ENCODE peak calls at places on chromosomes 3 and 15, in six cellular contexts. O is right lobe of liver, X is tibial nerve, A is stomach, K is IMR-90, U is H1. W is an unnamed sample.

GRCh38 chr3:142315083-142315482 is 89.7 kb upstream of the GK5 start:
- DNase-seq in O (no peak), U (no peak), X (no peak), A (no peak), K (peak; percentile 87), W (no peak)

GRCh38 chr3:49352286-49352685 is 5.9 kb downstream of the GPX1 start:
- DNase-seq in A (no peak), U (no peak), X (no peak), K (no peak), O (no peak), W (no peak)

GRCh38 chr3:59424268-59425010 is 374.6 kb upstream of the CFAP20DC start:
- DNase-seq in X (no peak), K (peak; percentile 93), O (no peak), U (no peak), A (no peak), W (no peak)

GRCh38 chr3:72593881-72594397 is 254.3 kb downstream of the SHQ1 start:
- DNase-seq in K (peak; percentile 18), A (no peak), U (no peak), O (peak; percentile 64), X (no peak), W (no peak)

GRCh38 chr3:66099541-66100065 is 60.9 kb upstream of the MAGI1 start:
- DNase-seq in X (no peak), A (no peak), U (no peak), O (no peak), K (no peak), W (no peak)

GRCh38 chr3:120153294-120153693 is 59.0 kb upstream of the GSK3B start:
- DNase-seq in U (no peak), X (no peak), O (no peak), A (no peak), K (peak; percentile 86), W (no peak)

GRCh38 chr3:125375950-125376679 is 990 bp upstream of the ZNF148 start:
- DNase-seq in U (no peak), X (no peak), O (no peak), K (peak; percentile 62), A (no peak), W (no peak)

GRCh38 chr3:134904333-134904771 is 109.3 kb downstream of the EPHB1 start:
- DNase-seq in A (no peak), X (no peak), K (no peak), U (no peak), O (no peak), W (peak; percentile 50)

GRCh38 chr15:89340586-89340985 is 6.0 kb upstream of the POLG start:
- DNase-seq in A (no peak), U (no peak), K (no peak), O (no peak), X (no peak), W (peak; percentile 60)

GRCh38 chr15:90680371-90680935 is 36.7 kb upstream of the BLM start:
- DNase-seq in X (peak; percentile 58), A (no peak), O (no peak), U (no peak), K (peak; percentile 98), W (no peak)

GRCh38 chr3:13667330-13667729 is 118.4 kb downstream of the FBLN2 start:
- DNase-seq in U (no peak), X (no peak), A (no peak), K (no peak), O (no peak), W (no peak)

GRCh38 chr3:54960066-54960465 is 32.2 kb upstream of the LRTM1 start:
- DNase-seq in A (no peak), U (no peak), O (no peak), K (no peak), X (no peak), W (no peak)

GRCh38 chr3:54962200-54962599 is 34.3 kb upstream of the LRTM1 start:
- DNase-seq in U (no peak), X (no peak), A (no peak), K (no peak), O (no peak), W (no peak)

GRCh38 chr3:54957711-54958110 is 29.9 kb upstream of the LRTM1 start:
- DNase-seq in X (no peak), K (peak; percentile 31), O (no peak), U (no peak), A (no peak), W (no peak)

GRCh38 chr3:54963621-54964020 is 35.8 kb upstream of the LRTM1 start:
- DNase-seq in O (no peak), X (no peak), K (no peak), U (no peak), A (no peak), W (no peak)

DNA sequence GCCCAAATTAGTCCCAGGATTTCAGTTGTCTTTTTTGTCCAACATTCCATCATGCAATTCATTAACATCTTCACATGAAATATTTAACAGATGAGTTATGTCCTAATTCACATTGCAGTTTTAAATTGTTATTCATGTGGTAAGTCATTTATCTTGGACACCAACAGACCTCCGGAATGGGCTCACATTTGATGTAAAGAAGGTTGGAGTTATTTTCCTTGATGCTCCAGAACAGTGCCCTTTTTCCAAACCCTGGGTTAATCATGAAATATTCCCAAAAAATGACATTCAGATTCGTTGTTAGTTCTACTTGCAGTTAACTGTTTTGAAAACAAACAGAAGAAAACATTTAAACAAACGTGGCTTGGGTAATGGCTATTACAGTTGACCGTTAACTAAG is 32.9 kb upstream of the LRTM1 start:
- DNase-seq in A (no peak), X (no peak), K (no peak), O (no peak), U (no peak), W (no peak)
- TF ChIP-seq POLR2A in A (no peak), X (no peak), K (no peak), O (no peak), U (no peak), W (no peak)

DNA sequence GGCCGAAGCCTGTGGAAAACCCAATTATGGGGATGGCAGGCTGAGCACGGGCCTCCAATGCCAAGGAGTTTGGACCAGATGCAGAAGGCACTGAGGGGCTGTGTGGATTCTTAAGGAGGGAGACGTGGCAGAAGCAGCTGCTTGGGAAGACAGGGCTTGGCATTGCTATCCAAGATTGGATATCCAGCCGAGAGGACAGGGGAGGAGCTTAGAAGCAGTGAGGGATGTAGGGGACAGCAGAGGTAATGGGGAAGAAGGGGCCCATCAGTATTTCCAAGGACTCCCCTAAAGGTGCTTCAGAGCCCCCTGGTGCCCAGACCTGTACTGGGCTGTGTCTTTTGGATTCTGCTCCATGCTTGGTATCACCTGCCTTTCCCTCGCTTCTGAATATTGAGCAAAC is 112.8 kb upstream of the TLE3 start:
- DNase-seq in X (no peak), U (no peak), O (no peak), A (no peak), K (no peak), W (no peak)
- TF ChIP-seq CTCF in X (no peak), U (peak; percentile 37), O (no peak), A (no peak), K (no peak), W (no peak)

GRCh38 chr15:81301385-81301784 is 22.6 kb downstream of the STARD5 start:
- DNase-seq in X (no peak), O (no peak), K (no peak), U (no peak), A (no peak), W (no peak)
- H3K36me3 ChIP-seq in X (peaks cover 14% of the 10 kb centered on the region), O (no peaks in the 10 kb centered on the region), K (peaks cover 29% of the 10 kb centered on the region), U (no peaks in the 10 kb centered on the region), A (peaks cover 13% of the 10 kb centered on the region), W (peaks cover 86% of the 10 kb centered on the region)

GRCh38 chr15:78868366-78868765 is 4.3 kb upstream of the MORF4L1 start:
- DNase-seq in U (no peak), K (no peak), A (no peak), O (no peak), X (no peak), W (no peak)

GRCh38 chr15:78873796-78874761 is 1.4 kb downstream of the MORF4L1 start:
- DNase-seq in U (no peak), X (peak; percentile 67), A (no peak), O (peak; percentile 45), K (peak; percentile 22), W (peak; percentile 81)

GRCh38 chr15:78875107-78875914 is 2.6 kb downstream of the MORF4L1 start:
- DNase-seq in X (no peak), U (no peak), K (peak; percentile 7), O (no peak), A (no peak), W (no peak)

GRCh38 chr15:78872972-78873795 is 494 bp downstream of the MORF4L1 start:
- DNase-seq in O (peak; percentile 82), K (peak; percentile 93), A (peak; percentile 78), U (peak; percentile 79), X (peak; percentile 53), W (peak; percentile 96)

GRCh38 chr15:78872155-78872971 is at the start of gene MORF4L1:
- DNase-seq in U (peak; percentile 97), A (peak; percentile 97), K (peak; percentile 95), X (peak; percentile 89), O (peak; percentile 97), W (peak; percentile 99)
- TF ChIP-seq POLR2A in U (no peak), A (no peak), K (no peak), X (no peak), O (no peak), W (no peak)

GRCh38 chr3:133865136-133865855 is 30.4 kb downstream of the RAB6B start:
- DNase-seq in O (no peak), U (no peak), A (no peak), K (no peak), X (no peak), W (no peak)
- TF ChIP-seq CTCF in O (no peak), U (peak; percentile 23), A (no peak), K (no peak), X (no peak), W (no peak)

GRCh38 chr3:12496453-12496761 is 12.1 kb downstream of the TSEN2 start:
- DNase-seq in K (no peak), O (no peak), U (no peak), A (no peak), X (no peak), W (no peak)
- H3K36me3 ChIP-seq in K (peaks cover 17% of the 10 kb centered on the region), O (no peaks in the 10 kb centered on the region), U (peaks cover 2% of the 10 kb centered on the region), A (peaks cover 48% of the 10 kb centered on the region), X (no peaks in the 10 kb centered on the region), W (peaks cover 99% of the 10 kb centered on the region)

W was measured in spleen.